ENCODE peak calls at places on chromosomes 12 and 14, in four cellular contexts. Z is CD8-positive, alpha-beta T cell; K is right lobe of liver; N is tibial artery. M is an unnamed sample.

GRCh38 chr12:1594295-1595025 is at the start of gene FBXL14:
- DNase-seq in Z (peak; percentile 90), K (peak; percentile 94), N (peak; percentile 93), M (no peak)

GRCh38 chr12:130661059-130661458 is 55.0 kb downstream of the RIMBP2 start:
- DNase-seq in Z (no peak), K (no peak), N (no peak), M (no peak)

GRCh38 chr14:102241147-102241546 is 63.8 kb downstream of the MOK start:
- DNase-seq in Z (no peak), K (no peak), N (no peak), M (no peak)

GRCh38 chr12:31005944-31006361 is 67.7 kb upstream of the DDX11 start:
- DNase-seq in Z (no peak), K (peak; percentile 40), N (peak; percentile 63), M (no peak)

GRCh38 chr12:102426599-102427541 is 53.5 kb downstream of the IGF1 start:
- DNase-seq in Z (no peak), K (no peak), N (no peak), M (no peak)

GRCh38 chr14:89443002-89443660 is 26.1 kb upstream of the FOXN3 start:
- DNase-seq in Z (no peak), K (no peak), N (no peak), M (no peak)

GRCh38 chr12:50201987-50202521 is 34.9 kb upstream of the CERS5 start:
- DNase-seq in Z (no peak), K (no peak), N (no peak), M (no peak)

GRCh38 chr12:67986632-67987031 is 2.6 kb upstream of the IFNG-AS1 start:
- DNase-seq in Z (no peak), K (no peak), N (no peak), M (no peak)

GRCh38 chr12:49887091-49887490 is 16.6 kb downstream of the FAIM2 start:
- DNase-seq in Z (no peak), K (no peak), N (no peak), M (no peak)

GRCh38 chr12:67475725-67476124 is 172.8 kb upstream of the DYRK2 start:
- DNase-seq in Z (no peak), K (no peak), N (no peak), M (no peak)

GRCh38 chr14:28571636-28572035 is 195.0 kb upstream of the FOXG1 start:
- DNase-seq in Z (no peak), K (no peak), N (no peak), M (no peak)

GRCh38 chr12:572532-572899 is 90.7 kb downstream of the NINJ2 start:
- DNase-seq in Z (no peak), K (no peak), N (no peak), M (no peak)

GRCh38 chr12:38904932-38905479 is 385 bp downstream of the CPNE8 start:
- DNase-seq in Z (peak; percentile 18), K (peak; percentile 96), N (peak; percentile 94), M (peak; percentile 93)

GRCh38 chr14:30193791-30194407 is 266.3 kb upstream of the PRKD1 start:
- DNase-seq in Z (no peak), K (no peak), N (no peak), M (no peak)

GRCh38 chr12:16294589-16294988 is 17.1 kb upstream of the SLC15A5 start:
- DNase-seq in Z (no peak), K (no peak), N (no peak), M (no peak)

DNA sequence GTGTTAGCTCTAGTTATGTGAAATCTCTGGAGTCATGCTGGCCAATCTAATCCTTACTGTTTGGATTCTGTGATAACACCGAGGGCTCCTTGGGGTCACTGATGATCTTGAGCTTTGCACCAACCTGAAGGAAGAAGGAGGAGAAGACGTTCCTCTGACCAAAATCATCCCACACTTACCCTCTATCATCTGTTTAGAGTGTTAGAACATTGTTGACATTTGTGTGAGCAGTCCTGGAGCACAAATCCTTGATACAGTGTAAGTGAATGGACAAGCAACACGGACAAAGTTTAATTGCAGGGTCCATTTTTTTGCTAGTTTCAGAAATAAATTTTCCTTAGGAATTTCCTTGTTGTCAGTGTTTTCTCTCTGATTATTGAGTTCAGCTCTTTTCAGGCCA is 181.7 kb downstream of the AKAP6 start:
- DNase-seq in Z (no peak), K (no peak), N (no peak), M (no peak)
- TF ChIP-seq CTCF in Z (no peak), K (no peak), N (no peak), M (no peak)

GRCh38 chr12:52395761-52396434 is 10.2 kb downstream of the KRT82 start:
- DNase-seq in Z (no peak), K (no peak), N (no peak), M (no peak)
- TF ChIP-seq CTCF in Z (no peak), K (no peak), N (no peak), M (no peak)

DNA sequence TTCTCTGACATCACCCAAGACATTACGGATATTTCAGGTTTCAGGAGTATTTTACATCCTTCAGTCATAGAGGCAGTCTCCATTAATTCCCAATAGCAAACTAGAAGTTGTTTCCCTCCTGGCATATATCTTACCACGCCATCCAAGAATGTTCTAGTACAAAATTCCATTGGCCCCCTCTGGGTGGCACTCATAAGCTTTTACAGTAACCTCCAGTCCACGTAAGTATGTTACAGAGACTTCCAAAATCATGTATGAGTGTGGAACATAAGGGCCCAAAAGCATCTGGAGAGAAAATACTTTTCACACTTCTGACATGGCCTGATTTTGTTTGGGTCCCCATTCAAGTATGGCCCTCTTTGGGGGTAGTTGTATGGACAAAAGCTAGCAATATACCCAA is 58.1 kb upstream of the DHRS4 start:
- DNase-seq in Z (no peak), K (no peak), N (no peak), M (no peak)
- TF ChIP-seq CTCF in Z (no peak), K (peak; percentile 45), N (no peak), M (no peak)

GRCh38 chr12:119326341-119326740 is 8.2 kb upstream of the CCDC60 start:
- DNase-seq in Z (no peak), K (no peak), N (no peak), M (no peak)

GRCh38 chr12:119322324-119322723 is 12.2 kb upstream of the CCDC60 start:
- DNase-seq in Z (no peak), K (no peak), N (no peak), M (no peak)

GRCh38 chr12:119328111-119328510 is 6.4 kb upstream of the CCDC60 start:
- DNase-seq in Z (no peak), K (no peak), N (no peak), M (no peak)
- TF ChIP-seq CTCF in Z (no peak), K (peak; percentile 32), N (peak; percentile 30), M (peak; percentile 62)